ENCODE peak calls at places on chromosomes 3 and 15, in five cellular contexts. One of them, this sample, is unnamed. For H3K4me1, the result is how much of the 10 kb centered on the place peaks cover.

GRCh38 chr15:90579213-90579612 is 49.5 kb downstream of the CRTC3 start:
- DNase-seq in esophagus muscularis mucosa: no peak
- DNase-seq in GM12878: no peak
- DNase-seq in prostate gland: no peak
- DNase-seq in HCT116: no peak
- DNase-seq in this sample: no peak

GRCh38 chr3:183298708-183299153 is 45.7 kb downstream of the B3GNT5 start:
- DNase-seq in HCT116: no peak
- DNase-seq in prostate gland: no peak
- DNase-seq in GM12878: no peak
- DNase-seq in esophagus muscularis mucosa: peak
- DNase-seq in this sample: peak

GRCh38 chr3:156818890-156819289 is 7.3 kb upstream of the LEKR1 start:
- DNase-seq in GM12878: no peak
- DNase-seq in esophagus muscularis mucosa: no peak
- DNase-seq in prostate gland: no peak
- DNase-seq in HCT116: peak
- DNase-seq in this sample: no peak

GRCh38 chr3:28788571-28788970 is 439.9 kb upstream of the AZI2 start:
- DNase-seq in esophagus muscularis mucosa: no peak
- DNase-seq in HCT116: no peak
- DNase-seq in prostate gland: peak
- DNase-seq in GM12878: no peak
- DNase-seq in this sample: no peak

GRCh38 chr3:60260546-60260945 is 990.7 kb downstream of the FHIT start:
- DNase-seq in prostate gland: no peak
- DNase-seq in esophagus muscularis mucosa: no peak
- DNase-seq in HCT116: no peak
- DNase-seq in GM12878: no peak
- DNase-seq in this sample: no peak

GRCh38 chr3:42635111-42635510 is 18.4 kb upstream of the ZBTB47 start:
- DNase-seq in esophagus muscularis mucosa: no peak
- DNase-seq in GM12878: no peak
- DNase-seq in HCT116: no peak
- DNase-seq in prostate gland: no peak
- DNase-seq in this sample: no peak

GRCh38 chr3:195900426-195901355 is 7.7 kb downstream of the TNK2 start:
- DNase-seq in GM12878: no peak
- DNase-seq in esophagus muscularis mucosa: no peak
- DNase-seq in HCT116: no peak
- DNase-seq in prostate gland: no peak
- DNase-seq in this sample: peak

GRCh38 chr3:196837819-196838420 is 29.8 kb upstream of the SENP5 start:
- DNase-seq in GM12878: peak
- DNase-seq in prostate gland: peak
- DNase-seq in esophagus muscularis mucosa: no peak
- DNase-seq in HCT116: peak
- DNase-seq in this sample: peak

GRCh38 chr3:112086018-112086854 is at the start of gene C3orf52:
- DNase-seq in prostate gland: peak
- DNase-seq in GM12878: no peak
- DNase-seq in HCT116: peak
- DNase-seq in esophagus muscularis mucosa: peak
- DNase-seq in this sample: peak

GRCh38 chr3:37671926-37672325 is 189.8 kb upstream of the CTDSPL start:
- DNase-seq in HCT116: no peak
- DNase-seq in esophagus muscularis mucosa: peak
- DNase-seq in prostate gland: no peak
- DNase-seq in GM12878: no peak
- DNase-seq in this sample: no peak

GRCh38 chr3:186209810-186210752 is 101.2 kb upstream of the ETV5 start:
- DNase-seq in prostate gland: peak
- DNase-seq in HCT116: no peak
- DNase-seq in GM12878: no peak
- DNase-seq in esophagus muscularis mucosa: no peak
- DNase-seq in this sample: no peak

GRCh38 chr15:74857082-74857655 is 14.2 kb upstream of the ULK3 start:
- DNase-seq in GM12878: peak
- DNase-seq in prostate gland: no peak
- DNase-seq in esophagus muscularis mucosa: no peak
- DNase-seq in HCT116: no peak
- DNase-seq in this sample: no peak

GRCh38 chr3:163490119-163490518 is 1588.2 kb downstream of the SI start:
- DNase-seq in HCT116: peak
- DNase-seq in esophagus muscularis mucosa: no peak
- DNase-seq in prostate gland: no peak
- DNase-seq in GM12878: no peak
- DNase-seq in this sample: peak

GRCh38 chr3:50600141-50600753 is 11.3 kb downstream of the CISH start:
- DNase-seq in esophagus muscularis mucosa: no peak
- DNase-seq in HCT116: no peak
- DNase-seq in GM12878: no peak
- DNase-seq in prostate gland: no peak
- DNase-seq in this sample: no peak

GRCh38 chr3:50599716-50600118 is 11.9 kb downstream of the CISH start:
- DNase-seq in HCT116: no peak
- DNase-seq in GM12878: no peak
- DNase-seq in prostate gland: no peak
- DNase-seq in esophagus muscularis mucosa: no peak
- DNase-seq in this sample: no peak

GRCh38 chr3:50599115-50599715 is 12.4 kb downstream of the CISH start:
- DNase-seq in esophagus muscularis mucosa: no peak
- DNase-seq in HCT116: no peak
- DNase-seq in prostate gland: no peak
- DNase-seq in GM12878: no peak
- DNase-seq in this sample: no peak

GRCh38 chr3:50602675-50603191 is 8.8 kb downstream of the CISH start:
- DNase-seq in HCT116: no peak
- DNase-seq in esophagus muscularis mucosa: no peak
- DNase-seq in prostate gland: peak
- DNase-seq in GM12878: no peak
- DNase-seq in this sample: no peak

GRCh38 chr3:50600841-50601591 is 10.6 kb downstream of the CISH start:
- DNase-seq in GM12878: no peak
- DNase-seq in prostate gland: peak
- DNase-seq in esophagus muscularis mucosa: peak
- DNase-seq in HCT116: peak
- DNase-seq in this sample: peak
- TF ChIP-seq POLR2AphosphoS5 in GM12878: no peak
- TF ChIP-seq POLR2AphosphoS5 in prostate gland: peak
- TF ChIP-seq POLR2AphosphoS5 in esophagus muscularis mucosa: peak
- TF ChIP-seq POLR2AphosphoS5 in HCT116: peak
- TF ChIP-seq POLR2AphosphoS5 in this sample: peak

DNA sequence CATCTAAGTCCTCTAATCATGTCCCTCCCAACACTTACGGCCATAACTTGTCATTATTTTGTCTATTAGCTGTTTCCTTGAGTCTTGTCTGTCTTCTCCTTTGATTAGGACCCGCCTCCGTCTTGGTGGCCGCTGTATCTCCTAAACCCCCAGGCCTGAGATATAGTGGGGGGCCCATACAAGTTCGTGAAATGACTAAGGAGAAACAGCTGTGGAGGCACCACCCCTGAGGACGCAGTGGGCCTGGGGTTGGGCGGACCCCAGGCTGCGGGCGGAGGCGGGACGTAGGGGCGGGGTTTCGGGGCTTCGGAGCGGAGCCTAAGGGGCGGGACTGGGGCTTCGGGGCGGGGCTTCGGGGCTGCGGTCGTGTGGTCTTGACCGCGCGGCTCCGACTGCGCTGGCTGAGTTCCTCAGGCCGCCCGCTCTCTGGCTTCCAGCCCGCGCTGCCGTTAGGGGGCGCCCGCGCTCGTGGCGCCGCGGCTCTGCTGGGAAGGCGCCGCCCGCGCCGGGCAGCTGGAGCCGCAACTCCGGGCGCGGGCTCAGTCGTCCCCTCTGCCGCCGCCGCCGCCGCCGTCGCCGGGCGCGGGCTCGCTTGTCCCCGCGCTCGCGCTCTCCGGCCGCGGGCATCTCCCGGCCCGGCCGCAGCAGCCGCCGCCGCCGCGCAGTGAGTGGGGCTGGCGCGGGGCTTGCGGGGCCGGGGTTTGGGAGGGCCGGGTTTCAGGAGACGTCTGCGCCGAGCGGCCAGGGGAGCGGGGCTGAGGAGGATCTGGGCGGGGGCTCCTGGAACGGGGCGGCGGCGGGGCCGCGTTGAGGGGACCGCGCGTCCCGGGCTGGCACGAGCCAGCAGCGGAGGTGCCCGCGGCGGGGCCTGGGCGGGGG is at the start of gene KCTD6:
- DNase-seq in HCT116: peak
- DNase-seq in prostate gland: peak
- DNase-seq in esophagus muscularis mucosa: peak
- DNase-seq in GM12878: peak
- DNase-seq in this sample: peak
- H3K4me1 ChIP-seq in HCT116: under half
- H3K4me1 ChIP-seq in prostate gland: under half
- H3K4me1 ChIP-seq in esophagus muscularis mucosa: under half
- H3K4me1 ChIP-seq in GM12878: under half
- H3K4me1 ChIP-seq in this sample: half or more

GRCh38 chr3:113695818-113696645 is at the start of gene USF3:
- DNase-seq in GM12878: peak
- DNase-seq in esophagus muscularis mucosa: peak
- DNase-seq in HCT116: peak
- DNase-seq in prostate gland: peak
- DNase-seq in this sample: peak

GRCh38 chr3:113698213-113698742 is 1.8 kb upstream of the USF3 start:
- DNase-seq in HCT116: no peak
- DNase-seq in esophagus muscularis mucosa: no peak
- DNase-seq in GM12878: no peak
- DNase-seq in prostate gland: no peak
- DNase-seq in this sample: no peak

GRCh38 chr3:113697192-113698090 is 999 bp upstream of the USF3 start:
- DNase-seq in HCT116: no peak
- DNase-seq in GM12878: no peak
- DNase-seq in prostate gland: peak
- DNase-seq in esophagus muscularis mucosa: no peak
- DNase-seq in this sample: peak

GRCh38 chr3:113696658-113697191 is 283 bp upstream of the USF3 start:
- DNase-seq in prostate gland: peak
- DNase-seq in HCT116: peak
- DNase-seq in GM12878: peak
- DNase-seq in esophagus muscularis mucosa: peak
- DNase-seq in this sample: peak

GRCh38 chr3:113695426-113695817 is 1.0 kb downstream of the USF3 start:
- DNase-seq in GM12878: no peak
- DNase-seq in esophagus muscularis mucosa: no peak
- DNase-seq in HCT116: no peak
- DNase-seq in prostate gland: no peak
- DNase-seq in this sample: no peak
- H3K4me3 ChIP-seq in GM12878: peak
- H3K4me3 ChIP-seq in esophagus muscularis mucosa: peak
- H3K4me3 ChIP-seq in HCT116: peak
- H3K4me3 ChIP-seq in prostate gland: peak
- H3K4me3 ChIP-seq in this sample: peak

GRCh38 chr3:124986153-124987143 is 51.9 kb upstream of the MUC13 start:
- DNase-seq in prostate gland: peak
- DNase-seq in esophagus muscularis mucosa: no peak
- DNase-seq in GM12878: no peak
- DNase-seq in HCT116: peak
- DNase-seq in this sample: no peak

GRCh38 chr3:124982855-124983254 is 48.3 kb upstream of the MUC13 start:
- DNase-seq in esophagus muscularis mucosa: no peak
- DNase-seq in prostate gland: no peak
- DNase-seq in GM12878: no peak
- DNase-seq in HCT116: no peak
- DNase-seq in this sample: no peak

GRCh38 chr3:124984754-124985153 is 50.2 kb upstream of the MUC13 start:
- DNase-seq in GM12878: no peak
- DNase-seq in HCT116: no peak
- DNase-seq in esophagus muscularis mucosa: no peak
- DNase-seq in prostate gland: no peak
- DNase-seq in this sample: no peak

GRCh38 chr3:124981472-124981871 is 46.9 kb upstream of the MUC13 start:
- DNase-seq in GM12878: no peak
- DNase-seq in esophagus muscularis mucosa: no peak
- DNase-seq in HCT116: no peak
- DNase-seq in prostate gland: no peak
- DNase-seq in this sample: no peak

DNA sequence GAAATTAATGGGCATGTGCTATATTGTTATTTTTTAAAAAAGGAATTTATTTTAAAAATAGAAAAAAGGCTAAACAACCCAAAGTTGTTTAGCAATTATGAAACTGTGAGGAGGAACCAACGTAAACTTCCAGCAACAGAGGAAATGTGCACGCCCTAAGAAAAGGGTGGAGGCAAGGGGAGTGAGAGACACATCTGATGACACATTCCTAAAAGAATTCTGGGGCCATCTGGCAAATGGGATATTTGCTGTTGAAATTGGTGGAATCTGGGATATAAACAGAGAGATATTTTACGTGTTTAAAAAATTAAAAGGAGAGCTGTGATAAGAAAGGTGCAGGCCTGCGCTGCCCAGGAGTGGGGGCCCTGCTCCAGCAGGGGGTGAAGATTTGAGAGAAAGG is 50.8 kb upstream of the MUC13 start:
- DNase-seq in GM12878: no peak
- DNase-seq in HCT116: peak
- DNase-seq in esophagus muscularis mucosa: no peak
- DNase-seq in prostate gland: no peak
- DNase-seq in this sample: no peak
- TF ChIP-seq POLR2AphosphoS5 in GM12878: no peak
- TF ChIP-seq POLR2AphosphoS5 in HCT116: no peak
- TF ChIP-seq POLR2AphosphoS5 in esophagus muscularis mucosa: peak
- TF ChIP-seq POLR2AphosphoS5 in prostate gland: no peak
- TF ChIP-seq POLR2AphosphoS5 in this sample: no peak

DNA sequence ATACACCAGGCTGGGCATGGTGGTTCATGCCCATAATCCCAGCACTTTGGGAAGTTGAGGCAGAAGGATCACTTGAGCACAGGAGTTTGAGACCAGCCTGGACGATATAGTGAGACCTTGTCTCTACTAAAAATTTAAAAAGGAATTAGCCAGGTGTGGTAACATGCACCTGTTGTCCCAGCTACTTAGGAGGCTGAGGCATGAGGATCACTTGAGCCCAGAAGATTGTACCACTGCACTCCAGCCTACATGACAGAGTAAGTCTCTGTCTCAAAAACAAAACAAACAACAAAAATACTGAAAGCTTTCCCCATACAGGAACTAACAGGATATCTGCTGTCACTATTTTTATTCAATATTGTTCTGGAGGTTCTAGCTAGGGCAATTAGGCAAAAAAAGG is 20.9 kb downstream of the GREM1 start:
- DNase-seq in HCT116: no peak
- DNase-seq in prostate gland: no peak
- DNase-seq in GM12878: no peak
- DNase-seq in esophagus muscularis mucosa: no peak
- DNase-seq in this sample: no peak
- H3K4me1 ChIP-seq in HCT116: under half
- H3K4me1 ChIP-seq in prostate gland: under half
- H3K4me1 ChIP-seq in GM12878: under half
- H3K4me1 ChIP-seq in esophagus muscularis mucosa: under half
- H3K4me1 ChIP-seq in this sample: under half

This sample was measured in spleen.